ENCODE peak calls at places on chromosome 1, in five cellular contexts. I, V, P, H and X are unnamed samples.

GRCh38 chr1:159509440-159510222 is 26.2 kb downstream of the OR10J5 start:
- DNase-seq in V (no peak), P (no peak), I (no peak), H (no peak), X (no peak)

GRCh38 chr1:67434491-67434890 is 4.3 kb upstream of the SERBP1 start:
- DNase-seq in V (no peak), I (no peak), H (no peak), P (no peak), X (no peak)

GRCh38 chr1:21216835-21217811 is 40.4 kb upstream of the EIF4G3 start:
- DNase-seq in I (peak; percentile 29), H (peak; percentile 67), V (peak; percentile 69), P (peak; percentile 77), X (no peak)

GRCh38 chr1:21818661-21819060 is 6.6 kb downstream of the LDLRAD2 start:
- DNase-seq in P (peak; percentile 53), V (no peak), H (peak; percentile 68), I (no peak), X (no peak)

GRCh38 chr1:24266398-24266941 is 52.7 kb upstream of the GRHL3 start:
- DNase-seq in V (no peak), I (peak; percentile 77), P (no peak), H (no peak), X (peak; percentile 75)

GRCh38 chr1:3907031-3907534 is 7.0 kb upstream of the C1orf174 start:
- DNase-seq in P (peak; percentile 4), H (no peak), I (no peak), V (no peak), X (no peak)

GRCh38 chr1:111499026-111499790 is 4.2 kb downstream of the ADORA3 start:
- DNase-seq in H (no peak), P (no peak), V (no peak), I (no peak), X (no peak)

GRCh38 chr1:158121604-158122254 is 59.0 kb upstream of the CD1D start:
- DNase-seq in I (peak; percentile 27), H (peak; percentile 31), P (peak; percentile 62), V (no peak), X (no peak)

GRCh38 chr1:211814313-211814712 is 16.2 kb downstream of the LPGAT1 start:
- DNase-seq in V (no peak), H (no peak), I (no peak), P (no peak), X (no peak)

GRCh38 chr1:169109561-169110134 is 3.2 kb downstream of the ATP1B1 start:
- DNase-seq in V (no peak), I (peak; percentile 96), P (peak; percentile 78), H (peak; percentile 90), X (peak; percentile 37)

GRCh38 chr1:98985687-98986086 is 19.0 kb downstream of the PLPPR5 start:
- DNase-seq in I (no peak), V (no peak), P (no peak), H (no peak), X (no peak)

GRCh38 chr1:247367786-247368342 is 36.2 kb upstream of the ZNF496 start:
- DNase-seq in I (peak; percentile 61), V (no peak), H (no peak), P (no peak), X (no peak)

GRCh38 chr1:229538945-229539344 is 19.6 kb downstream of the ABCB10 start:
- DNase-seq in P (no peak), I (no peak), V (no peak), H (no peak), X (no peak)

GRCh38 chr1:219041141-219041540 is 132.5 kb upstream of the LYPLAL1 start:
- DNase-seq in I (peak; percentile 83), H (no peak), V (no peak), P (no peak), X (no peak)

GRCh38 chr1:2596530-2597333 is 10.2 kb downstream of the PRXL2B start:
- DNase-seq in V (peak; percentile 38), H (no peak), P (no peak), I (no peak), X (no peak)

GRCh38 chr1:109083923-109084322 is 6.6 kb upstream of the TMEM167B start:
- DNase-seq in P (no peak), H (no peak), V (no peak), I (no peak), X (no peak)

GRCh38 chr1:109079240-109079622 is 3.4 kb upstream of the TAF13 start:
- DNase-seq in H (no peak), V (no peak), P (no peak), I (no peak), X (no peak)

GRCh38 chr1:109083495-109083894 is 7.1 kb upstream of the TMEM167B start:
- DNase-seq in I (no peak), V (no peak), P (no peak), H (no peak), X (no peak)

GRCh38 chr1:109078317-109078716 is 2.5 kb upstream of the TAF13 start:
- DNase-seq in V (no peak), P (no peak), I (no peak), H (no peak), X (no peak)

GRCh38 chr1:109080441-109081082 is 4.8 kb upstream of the TAF13 start:
- DNase-seq in H (no peak), I (no peak), V (no peak), P (no peak), X (no peak)
- H3K4me3 ChIP-seq in H (no peak overlapping the region), I (no peak overlapping the region), V (no peak overlapping the region), P (no peak overlapping the region), X (no peak overlapping the region)

GRCh38 chr1:155062151-155062686 is 1.3 kb upstream of the EFNA4 start:
- DNase-seq in V (no peak), I (no peak), P (no peak), H (peak; percentile 37), X (no peak)

GRCh38 chr1:155063550-155064108 is at the start of gene EFNA4:
- DNase-seq in V (peak; percentile 94), P (peak; percentile 86), H (peak; percentile 91), I (peak; percentile 76), X (no peak)

GRCh38 chr1:155060736-155061135 is 2.8 kb upstream of the EFNA4 start:
- DNase-seq in P (no peak), H (no peak), I (no peak), V (no peak), X (no peak)

GRCh38 chr1:155062702-155063411 is 683 bp upstream of the EFNA4 start:
- DNase-seq in V (peak; percentile 88), P (peak; percentile 74), I (peak; percentile 48), H (peak; percentile 64), X (no peak)

GRCh38 chr1:155061381-155062150 is 2.0 kb upstream of the EFNA4 start:
- DNase-seq in P (peak; percentile 91), H (peak; percentile 90), V (peak; percentile 93), I (peak; percentile 81), X (no peak)
- TF ChIP-seq CTCF in P (peak; percentile 94), H (peak; percentile 97), V (peak; percentile 100), I (peak; percentile 99), X (peak; percentile 93)

DNA sequence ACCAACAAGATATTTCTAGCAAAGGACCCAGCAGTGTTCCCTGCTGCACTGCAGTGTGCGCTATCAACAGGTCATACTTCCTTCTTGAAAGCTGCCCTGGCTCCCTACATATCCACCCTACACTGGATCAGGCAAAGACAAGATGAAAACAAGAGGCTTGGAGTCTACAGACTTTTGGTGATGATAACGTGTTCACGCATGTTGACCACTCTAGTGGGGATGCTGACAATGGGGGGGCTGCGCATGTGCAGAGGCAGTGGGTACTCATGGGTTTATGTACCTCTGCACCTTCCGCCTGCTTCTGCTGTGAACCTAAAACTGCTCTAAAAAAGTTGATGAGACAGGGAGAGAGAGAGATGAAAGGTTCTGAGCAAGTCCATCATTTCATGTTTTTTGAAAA is 5.5 kb downstream of the ENO1 start:
- DNase-seq in H (no peak), I (no peak), P (no peak), V (no peak), X (no peak)
- H3K4me3 ChIP-seq in H (no peak overlapping the region), I (peak overlapping the region; percentile 9), P (no peak overlapping the region), V (no peak overlapping the region), X (peak overlapping the region; percentile 38)

DNA sequence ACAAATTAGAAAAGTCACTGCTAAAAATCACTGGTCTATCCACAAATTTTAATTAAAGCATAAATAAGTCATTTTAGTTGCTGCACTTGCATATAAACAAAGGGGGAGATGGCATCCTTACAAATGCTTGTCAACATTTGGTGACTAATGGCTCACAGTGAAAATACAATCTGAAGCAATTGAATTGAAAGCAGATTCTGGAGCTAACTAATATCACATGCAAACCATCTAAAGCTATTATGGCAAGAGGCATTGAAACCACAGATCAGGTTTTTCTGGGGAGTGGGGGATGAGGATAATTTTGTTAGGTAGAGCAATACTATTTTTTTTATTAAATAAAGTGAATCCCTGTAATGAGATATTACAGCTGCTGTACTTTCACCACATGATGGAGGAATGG is 200.7 kb downstream of the TM2D1 start:
- DNase-seq in P (no peak), H (no peak), V (no peak), I (no peak), X (no peak)
- TF ChIP-seq CTCF in P (no peak), H (no peak), V (no peak), I (no peak), X (no peak)

GRCh38 chr1:86435327-86435726 is 11.4 kb downstream of the CLCA2 start:
- DNase-seq in H (no peak), P (no peak), I (no peak), V (no peak), X (no peak)

GRCh38 chr1:86429122-86429725 is 5.3 kb downstream of the CLCA2 start:
- DNase-seq in P (no peak), I (no peak), V (no peak), H (no peak), X (no peak)

GRCh38 chr1:86429830-86430229 is 5.9 kb downstream of the CLCA2 start:
- DNase-seq in I (peak; percentile 89), V (no peak), P (no peak), H (peak; percentile 73), X (peak; percentile 84)

GRCh38 chr1:86434031-86434430 is 10.1 kb downstream of the CLCA2 start:
- DNase-seq in P (no peak), I (no peak), V (no peak), H (no peak), X (no peak)

DNA sequence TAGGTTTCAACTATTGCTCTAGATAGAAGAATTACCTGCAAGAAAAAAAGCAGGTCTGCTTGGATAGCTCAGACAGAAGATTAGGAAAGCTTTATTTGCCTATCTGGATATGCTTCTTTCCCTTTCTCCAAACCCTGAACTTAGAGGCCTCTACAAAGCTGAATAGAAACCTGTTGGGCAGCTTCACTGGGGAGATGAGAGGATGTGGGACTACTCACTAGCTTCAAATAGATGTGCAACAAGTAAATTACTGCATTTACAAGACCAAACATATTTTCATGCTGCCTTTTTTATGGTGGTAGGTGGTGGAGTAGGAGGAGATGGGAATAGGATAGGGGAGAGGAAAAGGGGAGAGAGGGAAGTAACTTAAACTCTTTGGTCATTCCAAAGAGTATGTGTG is 6.4 kb downstream of the CLCA2 start:
- DNase-seq in P (no peak), V (no peak), I (no peak), H (no peak), X (no peak)
- H3K4me3 ChIP-seq in P (no peak overlapping the region), V (no peak overlapping the region), I (no peak overlapping the region), H (no peak overlapping the region), X (no peak overlapping the region)

GRCh38 chr1:194208674-194209073 is 1022.3 kb upstream of the B3GALT2 start:
- DNase-seq in I (no peak), P (no peak), V (no peak), H (no peak), X (no peak)

GRCh38 chr1:194214735-194215134 is 1028.3 kb upstream of the B3GALT2 start:
- DNase-seq in V (no peak), H (no peak), I (no peak), P (no peak), X (no peak)

GRCh38 chr1:194209920-194210319 is 1023.5 kb upstream of the B3GALT2 start:
- DNase-seq in H (no peak), P (no peak), I (no peak), V (no peak), X (no peak)
- TF ChIP-seq CTCF in H (no peak), P (no peak), I (no peak), V (no peak), X (no peak)